ENCODE peak calls at places on chromosomes 2 and 18, in seven cellular contexts. K, W, O, B, T, E and Z are unnamed samples.

GRCh38 chr2:148914463-148914862 is 39.4 kb downstream of the KIF5C start:
- DNase-seq in K (peak), O (no peak), T (no peak), W (no peak), B (no peak), E (no peak), Z (no peak)

GRCh38 chr18:49892148-49892924 is 79.0 kb upstream of the ACAA2 start:
- DNase-seq in E (no peak), K (no peak), O (no peak), T (no peak), B (no peak), W (peak), Z (no peak)

GRCh38 chr2:164714471-164714870 is 93.2 kb upstream of the GRB14 start:
- DNase-seq in W (no peak), B (no peak), K (no peak), T (no peak), E (no peak), O (no peak), Z (no peak)

GRCh38 chr2:101125374-101125773 is 25.8 kb downstream of the TBC1D8 start:
- DNase-seq in W (no peak), K (no peak), B (no peak), E (no peak), T (no peak), O (no peak), Z (no peak)

GRCh38 chr18:27994571-27994970 is 182.4 kb downstream of the CDH2 start:
- DNase-seq in W (no peak), E (no peak), B (no peak), O (no peak), T (no peak), K (no peak), Z (no peak)

GRCh38 chr2:231597014-231597611 is 4.4 kb downstream of the TEX44 start:
- DNase-seq in E (no peak), O (peak), K (no peak), T (no peak), B (no peak), W (no peak), Z (no peak)

GRCh38 chr2:63218800-63219511 is 168.3 kb downstream of the OTX1 start:
- DNase-seq in E (no peak), B (no peak), K (no peak), T (no peak), W (no peak), O (no peak), Z (no peak)

GRCh38 chr2:132668986-132669853 is 785 bp downstream of the LYPD1 start:
- DNase-seq in B (no peak), E (no peak), K (no peak), T (peak), O (no peak), W (no peak), Z (no peak)

GRCh38 chr18:3306391-3306790 is 44.5 kb downstream of the MYL12B start:
- DNase-seq in T (no peak), B (no peak), E (no peak), O (no peak), W (no peak), K (no peak), Z (no peak)

GRCh38 chr2:10042301-10043161 is 819 bp upstream of the KLF11 start:
- DNase-seq in O (no peak), E (peak), B (peak), K (peak), W (peak), T (peak), Z (peak)

GRCh38 chr2:15782009-15782751 is 158.2 kb upstream of the MYCN start:
- DNase-seq in B (no peak), E (no peak), T (no peak), O (no peak), K (no peak), W (no peak), Z (no peak)

GRCh38 chr2:156005999-156006712 is 326.4 kb downstream of the NR4A2 start:
- DNase-seq in O (no peak), B (no peak), T (no peak), K (no peak), W (no peak), E (no peak), Z (no peak)

GRCh38 chr18:62964432-62964831 is 249.1 kb downstream of the PHLPP1 start:
- DNase-seq in B (no peak), T (no peak), W (no peak), E (no peak), O (no peak), K (no peak), Z (no peak)
- H3K27ac ChIP-seq in B (no peak), T (no peak), W (no peak), E (no peak), O (no peak), K (no peak), Z (no peak)

GRCh38 chr18:12657048-12657848 is 659 bp downstream of the SPIRE1 start:
- DNase-seq in T (peak), K (no peak), B (peak), O (no peak), W (peak), E (peak), Z (peak)

GRCh38 chr18:12656671-12657047 is 1.2 kb downstream of the SPIRE1 start:
- DNase-seq in B (no peak), K (no peak), T (no peak), W (peak), O (no peak), E (no peak), Z (no peak)

GRCh38 chr18:12654971-12655370 is 2.9 kb downstream of the SPIRE1 start:
- DNase-seq in W (no peak), B (no peak), T (no peak), K (no peak), O (no peak), E (no peak), Z (no peak)

GRCh38 chr18:12657849-12658829 is at the start of gene SPIRE1:
- DNase-seq in B (peak), W (peak), K (peak), E (peak), O (peak), T (peak), Z (peak)

GRCh38 chr18:12659904-12660605 is 2.1 kb upstream of the SPIRE1 start:
- DNase-seq in O (no peak), K (peak), W (peak), T (peak), B (peak), E (no peak), Z (peak)
- TF ChIP-seq POLR2A in O (no peak), K (no peak), W (no peak), T (no peak), B (no peak), E (no peak), Z (no peak)

DNA sequence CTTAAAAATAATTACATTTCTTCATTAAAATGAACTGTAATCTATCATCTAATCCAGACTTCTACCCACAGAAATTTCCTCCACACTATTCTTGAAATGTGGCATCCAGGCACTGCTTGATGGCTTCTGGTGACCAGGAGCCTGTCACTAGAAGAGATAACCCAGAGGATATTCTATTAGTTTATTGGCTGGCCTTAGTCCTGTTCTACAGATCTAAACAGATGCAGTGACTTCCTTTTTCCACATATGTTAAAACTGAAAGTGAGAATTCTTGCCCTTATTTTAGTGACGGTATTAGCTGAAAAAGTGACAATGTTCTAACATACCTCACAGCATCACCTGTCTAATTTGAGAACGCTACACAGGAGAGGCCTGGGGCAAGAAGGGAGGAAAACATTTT is 775.4 kb downstream of the TSN start:
- DNase-seq in T (no peak), K (no peak), W (no peak), B (no peak), E (no peak), O (no peak), Z (no peak)
- H3K27ac ChIP-seq in T (no peak), K (no peak), W (no peak), B (no peak), E (no peak), O (no peak), Z (no peak)

GRCh38 chr2:203535784-203536590 is 886 bp upstream of the RAPH1 start:
- DNase-seq in T (no peak), K (no peak), B (no peak), O (no peak), W (peak), E (no peak), Z (no peak)
- TF ChIP-seq POLR2A in T (no peak), K (no peak), B (no peak), O (no peak), W (no peak), E (no peak), Z (peak)

DNA sequence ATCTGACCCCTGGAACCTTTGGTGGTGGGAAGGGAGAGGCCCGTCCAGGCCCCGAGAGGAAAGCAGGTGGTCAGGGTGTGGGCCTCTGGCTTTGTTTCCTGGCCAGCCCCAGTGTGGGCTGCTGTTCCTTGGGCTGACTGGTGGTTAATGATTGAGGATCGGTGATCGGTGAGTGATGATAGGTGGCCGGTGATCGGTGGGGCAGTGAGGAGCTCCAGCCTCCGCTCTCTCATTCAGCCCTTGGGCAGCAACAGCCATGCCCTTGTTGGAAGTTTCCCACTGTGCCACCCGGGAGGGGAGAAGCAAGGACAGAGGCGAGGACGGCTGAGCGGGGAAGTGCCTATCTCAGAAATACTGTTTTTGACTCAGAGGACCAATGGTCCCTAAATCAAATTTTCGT is 7.4 kb downstream of the ACKR3 start:
- DNase-seq in B (no peak), K (no peak), O (no peak), W (no peak), T (peak), E (no peak), Z (no peak)
- H3K27ac ChIP-seq in B (no peak), K (no peak), O (no peak), W (no peak), T (peak), E (no peak), Z (peak)

DNA sequence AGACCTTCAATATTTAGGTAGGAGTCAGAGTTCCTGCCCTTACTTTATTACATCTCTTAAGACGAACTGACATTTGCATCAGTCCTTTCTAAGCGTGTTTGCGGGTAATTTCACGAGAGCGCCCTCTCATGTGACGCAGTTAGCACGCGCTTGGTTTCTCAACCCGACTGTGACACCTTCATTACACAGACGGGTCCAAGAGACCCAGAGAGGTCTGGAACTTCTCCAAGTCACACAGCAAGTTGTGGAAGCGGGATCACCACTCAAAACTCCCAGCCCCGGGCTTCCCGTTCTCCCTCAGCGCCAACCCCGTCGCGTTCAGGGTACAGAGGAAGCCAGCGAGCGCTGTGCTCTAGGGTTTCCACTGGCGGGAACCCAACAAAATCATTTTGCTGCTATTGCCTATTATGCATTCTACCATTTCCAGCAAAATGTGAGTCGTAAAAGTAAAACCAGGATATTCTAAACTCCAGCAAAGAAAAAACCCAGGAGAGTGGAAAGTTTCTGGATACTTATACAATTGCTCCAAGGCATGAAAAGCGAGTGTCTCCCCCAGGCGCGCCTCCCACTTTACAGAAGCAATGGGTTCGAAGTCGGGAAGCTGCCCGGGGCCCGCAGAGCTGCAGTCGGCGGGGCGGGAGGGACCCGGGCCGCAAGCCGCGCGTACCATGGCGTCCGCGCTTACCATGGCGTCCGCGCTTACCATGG is 583 bp downstream of the ENOSF1 start:
- DNase-seq in W (peak), O (peak), B (peak), K (peak), T (peak), E (peak), Z (peak)
- TF ChIP-seq POLR2A in W (peak), O (no peak), B (no peak), K (no peak), T (no peak), E (no peak), Z (no peak)

GRCh38 chr18:23502516-23503037 is 734 bp upstream of the RMC1 start:
- DNase-seq in E (no peak), O (no peak), W (no peak), K (no peak), T (no peak), B (no peak), Z (peak)

GRCh38 chr18:23501626-23502025 is 1.7 kb upstream of the RMC1 start:
- DNase-seq in T (no peak), W (no peak), O (no peak), B (no peak), E (no peak), K (no peak), Z (no peak)

GRCh38 chr18:23504720-23505119 is 1.4 kb downstream of the RMC1 start:
- DNase-seq in O (no peak), E (no peak), W (no peak), T (no peak), K (no peak), B (no peak), Z (no peak)

GRCh38 chr18:23503038-23503966 is at the start of gene RMC1:
- DNase-seq in K (peak), B (peak), E (peak), W (peak), O (peak), T (peak), Z (peak)

DNA sequence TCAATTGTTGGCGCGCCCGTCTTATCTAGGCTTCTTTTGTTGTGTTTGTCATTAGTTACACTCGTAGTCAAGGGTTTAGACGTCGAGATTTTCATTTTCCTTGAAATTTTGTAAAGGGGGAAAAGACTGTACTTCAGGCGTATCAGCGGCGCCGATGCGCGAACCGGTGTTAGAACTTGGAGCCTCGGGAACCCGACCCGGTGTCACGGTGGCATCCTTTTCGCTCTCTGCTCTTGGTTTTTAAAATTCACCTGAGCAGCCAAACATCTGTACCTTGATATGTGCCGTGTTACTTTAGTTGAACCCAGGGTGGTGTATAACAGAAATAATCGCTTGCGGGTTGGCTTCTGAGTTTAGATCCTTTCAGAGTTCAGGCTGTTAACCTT is 649 bp downstream of the RMC1 start:
- DNase-seq in E (no peak), T (no peak), W (no peak), O (no peak), B (no peak), K (no peak), Z (no peak)
- H3K27ac ChIP-seq in E (peak), T (peak), W (peak), O (no peak), B (peak), K (peak), Z (peak)